ENCODE peak calls at places on chromosomes 12 and 14, in seven cellular contexts. One of them, this sample, is unnamed.

GRCh38 chr12:102642199-102642598 is 161.8 kb upstream of the IGF1 start:
- DNase-seq in T-helper 2 cell: no peak
- DNase-seq in NCI-H187 treated with DMSO at 0.1 percent for 48 hours: no peak
- DNase-seq in osteoblast: no peak
- DNase-seq in glutamatergic neuron: no peak
- DNase-seq in left colon: no peak
- DNase-seq in ascending aorta: no peak
- DNase-seq in this sample: no peak

GRCh38 chr12:27580561-27581330 is 56.7 kb downstream of the PPFIBP1 start:
- DNase-seq in ascending aorta: no peak
- DNase-seq in T-helper 2 cell: no peak
- DNase-seq in NCI-H187 treated with DMSO at 0.1 percent for 48 hours: no peak
- DNase-seq in left colon: no peak
- DNase-seq in osteoblast: no peak
- DNase-seq in glutamatergic neuron: no peak
- DNase-seq in this sample: no peak

GRCh38 chr12:11773889-11774677 is 124.6 kb downstream of the ETV6 start:
- DNase-seq in left colon: no peak
- DNase-seq in NCI-H187 treated with DMSO at 0.1 percent for 48 hours: no peak
- DNase-seq in glutamatergic neuron: no peak
- DNase-seq in osteoblast: no peak
- DNase-seq in ascending aorta: no peak
- DNase-seq in T-helper 2 cell: no peak
- DNase-seq in this sample: no peak

GRCh38 chr12:111819191-111820158 is 22.6 kb upstream of the MAPKAPK5 start:
- DNase-seq in osteoblast: no peak
- DNase-seq in left colon: peak; percentile 58
- DNase-seq in ascending aorta: no peak
- DNase-seq in T-helper 2 cell: no peak
- DNase-seq in NCI-H187 treated with DMSO at 0.1 percent for 48 hours: no peak
- DNase-seq in glutamatergic neuron: no peak
- DNase-seq in this sample: no peak

GRCh38 chr14:100851946-100852620 is 26.2 kb downstream of the MEG3 start:
- DNase-seq in T-helper 2 cell: no peak
- DNase-seq in NCI-H187 treated with DMSO at 0.1 percent for 48 hours: no peak
- DNase-seq in left colon: no peak
- DNase-seq in osteoblast: peak; percentile 57
- DNase-seq in glutamatergic neuron: no peak
- DNase-seq in ascending aorta: no peak
- DNase-seq in this sample: no peak

GRCh38 chr12:51118706-51119105 is 35.3 kb upstream of the CSRNP2 start:
- DNase-seq in osteoblast: peak; percentile 34
- DNase-seq in NCI-H187 treated with DMSO at 0.1 percent for 48 hours: no peak
- DNase-seq in ascending aorta: no peak
- DNase-seq in glutamatergic neuron: no peak
- DNase-seq in left colon: no peak
- DNase-seq in T-helper 2 cell: no peak
- DNase-seq in this sample: no peak

GRCh38 chr14:67607646-67608045 is 7.6 kb upstream of the PIGH start:
- DNase-seq in T-helper 2 cell: no peak
- DNase-seq in NCI-H187 treated with DMSO at 0.1 percent for 48 hours: no peak
- DNase-seq in ascending aorta: no peak
- DNase-seq in osteoblast: no peak
- DNase-seq in left colon: no peak
- DNase-seq in glutamatergic neuron: no peak
- DNase-seq in this sample: no peak

GRCh38 chr12:80218925-80219714 is 119.8 kb downstream of the OTOGL start:
- DNase-seq in osteoblast: no peak
- DNase-seq in NCI-H187 treated with DMSO at 0.1 percent for 48 hours: no peak
- DNase-seq in ascending aorta: no peak
- DNase-seq in T-helper 2 cell: no peak
- DNase-seq in left colon: no peak
- DNase-seq in glutamatergic neuron: no peak
- DNase-seq in this sample: no peak

GRCh38 chr12:26982866-26983265 is 31.3 kb downstream of the TM7SF3 start:
- DNase-seq in T-helper 2 cell: no peak
- DNase-seq in left colon: no peak
- DNase-seq in NCI-H187 treated with DMSO at 0.1 percent for 48 hours: no peak
- DNase-seq in glutamatergic neuron: no peak
- DNase-seq in ascending aorta: no peak
- DNase-seq in osteoblast: no peak
- DNase-seq in this sample: no peak

GRCh38 chr12:65740873-65741600 is 83.2 kb upstream of the HMGA2 start:
- DNase-seq in ascending aorta: no peak
- DNase-seq in NCI-H187 treated with DMSO at 0.1 percent for 48 hours: no peak
- DNase-seq in T-helper 2 cell: no peak
- DNase-seq in glutamatergic neuron: peak; percentile 98
- DNase-seq in osteoblast: peak; percentile 99
- DNase-seq in left colon: peak; percentile 69
- DNase-seq in this sample: no peak

GRCh38 chr12:12877145-12877544 is 14.2 kb upstream of the GPRC5A start:
- DNase-seq in osteoblast: no peak
- DNase-seq in NCI-H187 treated with DMSO at 0.1 percent for 48 hours: no peak
- DNase-seq in left colon: no peak
- DNase-seq in ascending aorta: no peak
- DNase-seq in glutamatergic neuron: no peak
- DNase-seq in T-helper 2 cell: no peak
- DNase-seq in this sample: no peak

GRCh38 chr12:33429468-33429867 is 10.2 kb downstream of the SYT10 start:
- DNase-seq in ascending aorta: no peak
- DNase-seq in left colon: no peak
- DNase-seq in NCI-H187 treated with DMSO at 0.1 percent for 48 hours: no peak
- DNase-seq in glutamatergic neuron: no peak
- DNase-seq in osteoblast: no peak
- DNase-seq in T-helper 2 cell: no peak
- DNase-seq in this sample: no peak

GRCh38 chr12:103517161-103517560 is 21.4 kb upstream of the C12orf42 start:
- DNase-seq in left colon: no peak
- DNase-seq in ascending aorta: no peak
- DNase-seq in glutamatergic neuron: no peak
- DNase-seq in T-helper 2 cell: no peak
- DNase-seq in osteoblast: no peak
- DNase-seq in NCI-H187 treated with DMSO at 0.1 percent for 48 hours: no peak
- DNase-seq in this sample: no peak

GRCh38 chr14:74251546-74252030 is 12.3 kb downstream of the VSX2 start:
- DNase-seq in glutamatergic neuron: peak; percentile 76
- DNase-seq in left colon: peak; percentile 63
- DNase-seq in NCI-H187 treated with DMSO at 0.1 percent for 48 hours: peak; percentile 35
- DNase-seq in ascending aorta: peak; percentile 74
- DNase-seq in osteoblast: peak; percentile 96
- DNase-seq in T-helper 2 cell: peak; percentile 57
- DNase-seq in this sample: peak; percentile 57

GRCh38 chr14:104932676-104933631 is 8.3 kb downstream of the PLD4 start:
- DNase-seq in left colon: peak; percentile 64
- DNase-seq in glutamatergic neuron: peak; percentile 92
- DNase-seq in ascending aorta: peak; percentile 94
- DNase-seq in NCI-H187 treated with DMSO at 0.1 percent for 48 hours: no peak
- DNase-seq in osteoblast: peak; percentile 100
- DNase-seq in T-helper 2 cell: peak; percentile 73
- DNase-seq in this sample: peak; percentile 81

GRCh38 chr12:64670856-64671639 is 60.8 kb downstream of the RASSF3 start:
- DNase-seq in osteoblast: peak; percentile 72
- DNase-seq in ascending aorta: peak; percentile 77
- DNase-seq in T-helper 2 cell: no peak
- DNase-seq in left colon: peak; percentile 51
- DNase-seq in NCI-H187 treated with DMSO at 0.1 percent for 48 hours: no peak
- DNase-seq in glutamatergic neuron: no peak
- DNase-seq in this sample: no peak

GRCh38 chr12:79512068-79512467 is 178.7 kb downstream of the PAWR start:
- DNase-seq in left colon: no peak
- DNase-seq in osteoblast: peak; percentile 35
- DNase-seq in T-helper 2 cell: no peak
- DNase-seq in glutamatergic neuron: peak; percentile 26
- DNase-seq in NCI-H187 treated with DMSO at 0.1 percent for 48 hours: no peak
- DNase-seq in ascending aorta: no peak
- DNase-seq in this sample: no peak

GRCh38 chr14:21965042-21965441 is 291.4 kb upstream of the OR4E1 start:
- DNase-seq in osteoblast: no peak
- DNase-seq in ascending aorta: no peak
- DNase-seq in T-helper 2 cell: peak; percentile 38
- DNase-seq in left colon: no peak
- DNase-seq in glutamatergic neuron: no peak
- DNase-seq in NCI-H187 treated with DMSO at 0.1 percent for 48 hours: no peak
- DNase-seq in this sample: no peak

GRCh38 chr14:70052990-70053389 is 135.8 kb downstream of the SLC8A3 start:
- DNase-seq in NCI-H187 treated with DMSO at 0.1 percent for 48 hours: no peak
- DNase-seq in T-helper 2 cell: no peak
- DNase-seq in left colon: no peak
- DNase-seq in ascending aorta: no peak
- DNase-seq in glutamatergic neuron: no peak
- DNase-seq in osteoblast: no peak
- DNase-seq in this sample: no peak

GRCh38 chr12:89893972-89894706 is 185.5 kb upstream of the ATP2B1 start:
- DNase-seq in NCI-H187 treated with DMSO at 0.1 percent for 48 hours: no peak
- DNase-seq in left colon: no peak
- DNase-seq in osteoblast: no peak
- DNase-seq in glutamatergic neuron: no peak
- DNase-seq in ascending aorta: no peak
- DNase-seq in T-helper 2 cell: no peak
- DNase-seq in this sample: no peak

GRCh38 chr12:114703060-114703493 is 19.1 kb upstream of the TBX3 start:
- DNase-seq in NCI-H187 treated with DMSO at 0.1 percent for 48 hours: peak; percentile 50
- DNase-seq in left colon: no peak
- DNase-seq in osteoblast: peak; percentile 39
- DNase-seq in glutamatergic neuron: no peak
- DNase-seq in T-helper 2 cell: no peak
- DNase-seq in ascending aorta: no peak
- DNase-seq in this sample: no peak

GRCh38 chr12:34296143-34297041 is 274.1 kb downstream of the ALG10 start:
- DNase-seq in left colon: peak; percentile 12
- DNase-seq in NCI-H187 treated with DMSO at 0.1 percent for 48 hours: no peak
- DNase-seq in T-helper 2 cell: no peak
- DNase-seq in glutamatergic neuron: peak; percentile 7
- DNase-seq in osteoblast: no peak
- DNase-seq in ascending aorta: peak; percentile 52
- DNase-seq in this sample: no peak

GRCh38 chr12:46253544-46254162 is 15.2 kb downstream of the SLC38A1 start:
- DNase-seq in glutamatergic neuron: no peak
- DNase-seq in left colon: no peak
- DNase-seq in ascending aorta: no peak
- DNase-seq in T-helper 2 cell: no peak
- DNase-seq in osteoblast: no peak
- DNase-seq in NCI-H187 treated with DMSO at 0.1 percent for 48 hours: no peak
- DNase-seq in this sample: no peak

GRCh38 chr12:106342397-106343212 is 14.9 kb upstream of the POLR3B start:
- DNase-seq in ascending aorta: peak; percentile 83
- DNase-seq in osteoblast: peak; percentile 69
- DNase-seq in left colon: peak; percentile 65
- DNase-seq in T-helper 2 cell: no peak
- DNase-seq in glutamatergic neuron: no peak
- DNase-seq in NCI-H187 treated with DMSO at 0.1 percent for 48 hours: no peak
- DNase-seq in this sample: no peak

GRCh38 chr12:11649413-11650278 is at the start of gene ETV6:
- DNase-seq in left colon: peak; percentile 79
- DNase-seq in NCI-H187 treated with DMSO at 0.1 percent for 48 hours: peak; percentile 66
- DNase-seq in glutamatergic neuron: peak; percentile 67
- DNase-seq in osteoblast: peak; percentile 95
- DNase-seq in ascending aorta: peak; percentile 90
- DNase-seq in T-helper 2 cell: peak; percentile 43
- DNase-seq in this sample: peak; percentile 47

GRCh38 chr12:28253175-28253641 is 63.0 kb downstream of the CCDC91 start:
- DNase-seq in T-helper 2 cell: no peak
- DNase-seq in NCI-H187 treated with DMSO at 0.1 percent for 48 hours: no peak
- DNase-seq in ascending aorta: no peak
- DNase-seq in osteoblast: no peak
- DNase-seq in left colon: no peak
- DNase-seq in glutamatergic neuron: no peak
- DNase-seq in this sample: no peak

GRCh38 chr12:40569626-40570179 is 122.5 kb upstream of the CNTN1 start:
- DNase-seq in T-helper 2 cell: no peak
- DNase-seq in left colon: no peak
- DNase-seq in NCI-H187 treated with DMSO at 0.1 percent for 48 hours: no peak
- DNase-seq in osteoblast: no peak
- DNase-seq in glutamatergic neuron: no peak
- DNase-seq in ascending aorta: no peak
- DNase-seq in this sample: no peak

GRCh38 chr12:50547742-50548141 is 43.0 kb downstream of the DIP2B start:
- DNase-seq in NCI-H187 treated with DMSO at 0.1 percent for 48 hours: no peak
- DNase-seq in glutamatergic neuron: no peak
- DNase-seq in T-helper 2 cell: no peak
- DNase-seq in left colon: no peak
- DNase-seq in osteoblast: no peak
- DNase-seq in ascending aorta: no peak
- DNase-seq in this sample: no peak

GRCh38 chr12:124036117-124037109 is 63.4 kb downstream of the ZNF664 start:
- DNase-seq in osteoblast: peak; percentile 38
- DNase-seq in left colon: no peak
- DNase-seq in glutamatergic neuron: peak; percentile 43
- DNase-seq in NCI-H187 treated with DMSO at 0.1 percent for 48 hours: no peak
- DNase-seq in ascending aorta: no peak
- DNase-seq in T-helper 2 cell: peak; percentile 36
- DNase-seq in this sample: peak; percentile 46

GRCh38 chr12:69157023-69157655 is 82.2 kb upstream of the CPSF6 start:
- DNase-seq in osteoblast: peak; percentile 90
- DNase-seq in left colon: peak; percentile 84
- DNase-seq in ascending aorta: peak; percentile 87
- DNase-seq in glutamatergic neuron: peak; percentile 93
- DNase-seq in T-helper 2 cell: peak; percentile 80
- DNase-seq in NCI-H187 treated with DMSO at 0.1 percent for 48 hours: no peak
- DNase-seq in this sample: peak; percentile 86

GRCh38 chr14:66651536-66652220 is 143.7 kb downstream of the GPHN start:
- DNase-seq in NCI-H187 treated with DMSO at 0.1 percent for 48 hours: no peak
- DNase-seq in T-helper 2 cell: no peak
- DNase-seq in left colon: no peak
- DNase-seq in ascending aorta: no peak
- DNase-seq in glutamatergic neuron: no peak
- DNase-seq in osteoblast: no peak
- DNase-seq in this sample: no peak

GRCh38 chr14:106694638-106695393 is 1168.4 kb downstream of the TMEM121 start:
- DNase-seq in NCI-H187 treated with DMSO at 0.1 percent for 48 hours: no peak
- DNase-seq in left colon: peak; percentile 29
- DNase-seq in glutamatergic neuron: no peak
- DNase-seq in T-helper 2 cell: peak; percentile 45
- DNase-seq in osteoblast: no peak
- DNase-seq in ascending aorta: no peak
- DNase-seq in this sample: peak; percentile 60

GRCh38 chr12:43789941-43790340 is 16.2 kb downstream of the TWF1 start:
- DNase-seq in NCI-H187 treated with DMSO at 0.1 percent for 48 hours: no peak
- DNase-seq in ascending aorta: no peak
- DNase-seq in left colon: no peak
- DNase-seq in osteoblast: no peak
- DNase-seq in glutamatergic neuron: no peak
- DNase-seq in T-helper 2 cell: no peak
- DNase-seq in this sample: no peak

GRCh38 chr12:106187155-106187789 is 48.5 kb upstream of the NUAK1 start:
- DNase-seq in glutamatergic neuron: no peak
- DNase-seq in T-helper 2 cell: no peak
- DNase-seq in ascending aorta: no peak
- DNase-seq in NCI-H187 treated with DMSO at 0.1 percent for 48 hours: no peak
- DNase-seq in left colon: no peak
- DNase-seq in osteoblast: no peak
- DNase-seq in this sample: no peak

GRCh38 chr12:77153706-77154105 is 88.3 kb upstream of the E2F7 start:
- DNase-seq in T-helper 2 cell: no peak
- DNase-seq in ascending aorta: no peak
- DNase-seq in osteoblast: no peak
- DNase-seq in glutamatergic neuron: no peak
- DNase-seq in NCI-H187 treated with DMSO at 0.1 percent for 48 hours: no peak
- DNase-seq in left colon: no peak
- DNase-seq in this sample: no peak

GRCh38 chr14:90658541-90658967 is 157.7 kb downstream of the TTC7B start:
- DNase-seq in osteoblast: peak; percentile 89
- DNase-seq in glutamatergic neuron: no peak
- DNase-seq in left colon: no peak
- DNase-seq in ascending aorta: no peak
- DNase-seq in T-helper 2 cell: no peak
- DNase-seq in NCI-H187 treated with DMSO at 0.1 percent for 48 hours: no peak
- DNase-seq in this sample: no peak

GRCh38 chr14:100022772-100023451 is 42.3 kb upstream of the EVL start:
- DNase-seq in glutamatergic neuron: no peak
- DNase-seq in T-helper 2 cell: no peak
- DNase-seq in NCI-H187 treated with DMSO at 0.1 percent for 48 hours: peak; percentile 93
- DNase-seq in osteoblast: peak; percentile 88
- DNase-seq in ascending aorta: no peak
- DNase-seq in left colon: no peak
- DNase-seq in this sample: no peak

GRCh38 chr12:7989827-7990491 is 42.6 kb upstream of the FOXJ2 start:
- DNase-seq in osteoblast: no peak
- DNase-seq in NCI-H187 treated with DMSO at 0.1 percent for 48 hours: no peak
- DNase-seq in glutamatergic neuron: no peak
- DNase-seq in left colon: peak; percentile 42
- DNase-seq in ascending aorta: no peak
- DNase-seq in T-helper 2 cell: peak; percentile 37
- DNase-seq in this sample: no peak